ENCODE peak calls at places on chromosomes 12 and 14, in ten cellular contexts. One of them, this sample, is unnamed.

GRCh38 chr14:45434221-45434620 is 181.2 kb upstream of the MIS18BP1 start:
- DNase-seq in T-helper 17 cell: no peak
- DNase-seq in GDM1: no peak
- DNase-seq in NCI-H1092: no peak
- DNase-seq in NCI-H2081: no peak
- DNase-seq in stimulated activated CD8-positive, alpha-beta memory T cell treated with anti-CD3 and anti-CD28 coated beads, Interleukin-4, amount 100 ng/mL, for 1 hour: no peak
- DNase-seq in HepG2: no peak
- DNase-seq in kidney: no peak
- DNase-seq in H54: no peak
- DNase-seq in GM20000: no peak
- DNase-seq in this sample: no peak

GRCh38 chr12:89756638-89757321 is 48.1 kb upstream of the ATP2B1 start:
- DNase-seq in T-helper 17 cell: no peak
- DNase-seq in GDM1: peak; percentile 67
- DNase-seq in NCI-H1092: no peak
- DNase-seq in NCI-H2081: no peak
- DNase-seq in stimulated activated CD8-positive, alpha-beta memory T cell treated with anti-CD3 and anti-CD28 coated beads, Interleukin-4, amount 100 ng/mL, for 1 hour: no peak
- DNase-seq in HepG2: peak; percentile 54
- DNase-seq in kidney: no peak
- DNase-seq in H54: peak; percentile 26
- DNase-seq in GM20000: peak; percentile 79
- DNase-seq in this sample: peak; percentile 37

GRCh38 chr12:65557425-65558167 is 266.7 kb upstream of the HMGA2 start:
- DNase-seq in T-helper 17 cell: no peak
- DNase-seq in GDM1: no peak
- DNase-seq in NCI-H1092: no peak
- DNase-seq in NCI-H2081: no peak
- DNase-seq in stimulated activated CD8-positive, alpha-beta memory T cell treated with anti-CD3 and anti-CD28 coated beads, Interleukin-4, amount 100 ng/mL, for 1 hour: no peak
- DNase-seq in HepG2: no peak
- DNase-seq in kidney: no peak
- DNase-seq in H54: no peak
- DNase-seq in GM20000: no peak
- DNase-seq in this sample: no peak

GRCh38 chr12:121804417-121805111 is 755 bp downstream of the SETD1B start:
- DNase-seq in T-helper 17 cell: peak; percentile 63
- DNase-seq in GDM1: peak; percentile 16
- DNase-seq in NCI-H1092: no peak
- DNase-seq in NCI-H2081: no peak
- DNase-seq in stimulated activated CD8-positive, alpha-beta memory T cell treated with anti-CD3 and anti-CD28 coated beads, Interleukin-4, amount 100 ng/mL, for 1 hour: no peak
- DNase-seq in HepG2: peak; percentile 55
- DNase-seq in kidney: peak; percentile 86
- DNase-seq in H54: peak; percentile 40
- DNase-seq in GM20000: peak; percentile 69
- DNase-seq in this sample: no peak

GRCh38 chr12:105706321-105706972 is 376.0 kb downstream of the C12orf75 start:
- DNase-seq in T-helper 17 cell: no peak
- DNase-seq in GDM1: no peak
- DNase-seq in NCI-H1092: no peak
- DNase-seq in NCI-H2081: no peak
- DNase-seq in stimulated activated CD8-positive, alpha-beta memory T cell treated with anti-CD3 and anti-CD28 coated beads, Interleukin-4, amount 100 ng/mL, for 1 hour: no peak
- DNase-seq in HepG2: no peak
- DNase-seq in kidney: peak; percentile 80
- DNase-seq in H54: peak; percentile 23
- DNase-seq in GM20000: no peak
- DNase-seq in this sample: peak; percentile 46

GRCh38 chr14:54083549-54084239 is 127.1 kb upstream of the BMP4 start:
- DNase-seq in T-helper 17 cell: no peak
- DNase-seq in GDM1: no peak
- DNase-seq in NCI-H1092: no peak
- DNase-seq in NCI-H2081: no peak
- DNase-seq in stimulated activated CD8-positive, alpha-beta memory T cell treated with anti-CD3 and anti-CD28 coated beads, Interleukin-4, amount 100 ng/mL, for 1 hour: no peak
- DNase-seq in HepG2: peak; percentile 32
- DNase-seq in kidney: no peak
- DNase-seq in H54: no peak
- DNase-seq in GM20000: no peak
- DNase-seq in this sample: no peak

GRCh38 chr14:20427231-20428009 is 8.5 kb downstream of the KLHL33 start:
- DNase-seq in T-helper 17 cell: no peak
- DNase-seq in GDM1: peak; percentile 72
- DNase-seq in NCI-H1092: no peak
- DNase-seq in NCI-H2081: no peak
- DNase-seq in stimulated activated CD8-positive, alpha-beta memory T cell treated with anti-CD3 and anti-CD28 coated beads, Interleukin-4, amount 100 ng/mL, for 1 hour: no peak
- DNase-seq in HepG2: peak; percentile 68
- DNase-seq in kidney: no peak
- DNase-seq in H54: peak; percentile 12
- DNase-seq in GM20000: peak; percentile 78
- DNase-seq in this sample: no peak

GRCh38 chr12:3185260-3185870 is 108.2 kb downstream of the TSPAN9 start:
- DNase-seq in T-helper 17 cell: no peak
- DNase-seq in GDM1: no peak
- DNase-seq in NCI-H1092: no peak
- DNase-seq in NCI-H2081: no peak
- DNase-seq in stimulated activated CD8-positive, alpha-beta memory T cell treated with anti-CD3 and anti-CD28 coated beads, Interleukin-4, amount 100 ng/mL, for 1 hour: no peak
- DNase-seq in HepG2: no peak
- DNase-seq in kidney: no peak
- DNase-seq in H54: no peak
- DNase-seq in GM20000: no peak
- DNase-seq in this sample: no peak

GRCh38 chr12:109951136-109951535 is 45.0 kb downstream of the GIT2 start:
- DNase-seq in T-helper 17 cell: no peak
- DNase-seq in GDM1: no peak
- DNase-seq in NCI-H1092: no peak
- DNase-seq in NCI-H2081: no peak
- DNase-seq in stimulated activated CD8-positive, alpha-beta memory T cell treated with anti-CD3 and anti-CD28 coated beads, Interleukin-4, amount 100 ng/mL, for 1 hour: no peak
- DNase-seq in HepG2: no peak
- DNase-seq in kidney: no peak
- DNase-seq in H54: no peak
- DNase-seq in GM20000: no peak
- DNase-seq in this sample: peak; percentile 20